ENCODE peak calls at places on chromosomes 7 and 10, in five cellular contexts. One of them, this sample, is unnamed.
A peak's percentile ranks its signal among the peaks of the same experiment; 100 is the strongest.

GRCh38 chr10:122236690-122237306 is 34.3 kb upstream of the BTBD16 start:
- DNase-seq in BE2C: peak; percentile 78
- DNase-seq in MCF 10A: no peak
- DNase-seq in esophagus squamous epithelium: no peak
- DNase-seq in cardiac muscle cell: no peak
- DNase-seq in this sample: no peak

GRCh38 chr7:91941450-91941849 is 788 bp downstream of the AKAP9 start:
- DNase-seq in BE2C: peak; percentile 27
- DNase-seq in MCF 10A: peak; percentile 41
- DNase-seq in esophagus squamous epithelium: no peak
- DNase-seq in cardiac muscle cell: peak; percentile 23
- DNase-seq in this sample: peak; percentile 17

GRCh38 chr10:44370731-44371248 is 14.1 kb downstream of the CXCL12 start:
- DNase-seq in BE2C: no peak
- DNase-seq in MCF 10A: no peak
- DNase-seq in esophagus squamous epithelium: no peak
- DNase-seq in cardiac muscle cell: peak; percentile 32
- DNase-seq in this sample: no peak

GRCh38 chr7:22697897-22698645 is 28.9 kb upstream of the IL6 start:
- DNase-seq in BE2C: no peak
- DNase-seq in MCF 10A: no peak
- DNase-seq in esophagus squamous epithelium: no peak
- DNase-seq in cardiac muscle cell: no peak
- DNase-seq in this sample: no peak

GRCh38 chr7:21099432-21099831 is 312.7 kb upstream of the SP8 start:
- DNase-seq in BE2C: no peak
- DNase-seq in MCF 10A: peak; percentile 51
- DNase-seq in esophagus squamous epithelium: no peak
- DNase-seq in cardiac muscle cell: no peak
- DNase-seq in this sample: no peak

GRCh38 chr7:41886257-41886905 is 183.5 kb upstream of the INHBA start:
- DNase-seq in BE2C: no peak
- DNase-seq in MCF 10A: peak; percentile 72
- DNase-seq in esophagus squamous epithelium: no peak
- DNase-seq in cardiac muscle cell: peak; percentile 82
- DNase-seq in this sample: no peak

GRCh38 chr7:17580141-17580540 is 281.7 kb downstream of the AHR start:
- DNase-seq in BE2C: no peak
- DNase-seq in MCF 10A: peak; percentile 70
- DNase-seq in esophagus squamous epithelium: no peak
- DNase-seq in cardiac muscle cell: peak; percentile 73
- DNase-seq in this sample: no peak

GRCh38 chr7:7035851-7036250 is 146.5 kb upstream of the C1GALT1 start:
- DNase-seq in BE2C: no peak
- DNase-seq in MCF 10A: no peak
- DNase-seq in esophagus squamous epithelium: no peak
- DNase-seq in cardiac muscle cell: no peak
- DNase-seq in this sample: no peak

DNA sequence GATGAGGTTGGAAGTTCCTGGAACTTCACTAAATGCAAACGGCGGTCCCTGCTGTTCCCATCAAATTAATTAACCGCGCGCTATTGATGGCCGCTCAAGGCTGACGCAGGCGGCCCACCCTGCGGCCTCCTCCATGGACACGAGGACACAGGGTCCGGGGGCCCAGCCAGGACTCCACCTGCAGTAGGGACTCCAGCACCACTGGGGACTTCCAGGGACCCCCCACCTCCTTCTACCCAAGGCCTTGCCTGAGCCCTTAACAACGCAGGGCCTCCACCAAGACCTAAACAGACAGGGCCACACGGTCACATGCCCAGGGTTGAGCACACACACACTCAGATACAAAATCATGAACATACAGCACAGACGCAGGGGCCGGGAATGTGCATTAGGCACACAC is 13.7 kb downstream of the POLL start:
- DNase-seq in BE2C: no peak
- DNase-seq in MCF 10A: no peak
- DNase-seq in esophagus squamous epithelium: no peak
- DNase-seq in cardiac muscle cell: no peak
- DNase-seq in this sample: no peak
- TF ChIP-seq CTCF in BE2C: no peak
- TF ChIP-seq CTCF in MCF 10A: no peak
- TF ChIP-seq CTCF in esophagus squamous epithelium: no peak
- TF ChIP-seq CTCF in cardiac muscle cell: no peak
- TF ChIP-seq CTCF in this sample: no peak

GRCh38 chr10:89555688-89556445 is 20.5 kb upstream of the SLC16A12 start:
- DNase-seq in BE2C: no peak
- DNase-seq in MCF 10A: peak; percentile 33
- DNase-seq in esophagus squamous epithelium: no peak
- DNase-seq in cardiac muscle cell: peak; percentile 31
- DNase-seq in this sample: no peak
- TF ChIP-seq CTCF in BE2C: peak; percentile 19
- TF ChIP-seq CTCF in MCF 10A: peak; percentile 34
- TF ChIP-seq CTCF in esophagus squamous epithelium: no peak
- TF ChIP-seq CTCF in cardiac muscle cell: peak; percentile 10
- TF ChIP-seq CTCF in this sample: no peak

DNA sequence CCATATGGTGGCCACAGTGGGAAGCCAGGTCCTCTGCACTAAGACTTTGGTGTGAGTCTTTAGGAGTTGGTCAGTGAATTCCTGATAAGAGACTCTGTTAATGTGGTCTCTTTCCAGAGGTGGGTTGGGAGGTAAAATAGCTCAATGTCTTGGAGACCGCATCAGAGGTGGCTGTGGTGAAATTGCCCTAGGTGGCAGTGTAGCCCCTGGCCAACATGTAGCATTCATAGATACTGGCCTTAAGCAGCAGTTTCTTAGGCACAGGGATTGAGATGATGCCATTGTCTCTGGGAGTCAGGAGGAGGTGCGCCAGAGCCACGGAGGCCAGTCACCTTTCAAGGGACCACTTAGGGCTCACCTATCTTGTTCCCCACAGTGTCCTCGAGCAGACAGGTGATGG is 202.8 kb downstream of the CREB5 start:
- DNase-seq in BE2C: no peak
- DNase-seq in MCF 10A: no peak
- DNase-seq in esophagus squamous epithelium: no peak
- DNase-seq in cardiac muscle cell: no peak
- DNase-seq in this sample: no peak
- TF ChIP-seq CTCF in BE2C: peak; percentile 50
- TF ChIP-seq CTCF in MCF 10A: no peak
- TF ChIP-seq CTCF in esophagus squamous epithelium: no peak
- TF ChIP-seq CTCF in cardiac muscle cell: no peak
- TF ChIP-seq CTCF in this sample: peak; percentile 14

DNA sequence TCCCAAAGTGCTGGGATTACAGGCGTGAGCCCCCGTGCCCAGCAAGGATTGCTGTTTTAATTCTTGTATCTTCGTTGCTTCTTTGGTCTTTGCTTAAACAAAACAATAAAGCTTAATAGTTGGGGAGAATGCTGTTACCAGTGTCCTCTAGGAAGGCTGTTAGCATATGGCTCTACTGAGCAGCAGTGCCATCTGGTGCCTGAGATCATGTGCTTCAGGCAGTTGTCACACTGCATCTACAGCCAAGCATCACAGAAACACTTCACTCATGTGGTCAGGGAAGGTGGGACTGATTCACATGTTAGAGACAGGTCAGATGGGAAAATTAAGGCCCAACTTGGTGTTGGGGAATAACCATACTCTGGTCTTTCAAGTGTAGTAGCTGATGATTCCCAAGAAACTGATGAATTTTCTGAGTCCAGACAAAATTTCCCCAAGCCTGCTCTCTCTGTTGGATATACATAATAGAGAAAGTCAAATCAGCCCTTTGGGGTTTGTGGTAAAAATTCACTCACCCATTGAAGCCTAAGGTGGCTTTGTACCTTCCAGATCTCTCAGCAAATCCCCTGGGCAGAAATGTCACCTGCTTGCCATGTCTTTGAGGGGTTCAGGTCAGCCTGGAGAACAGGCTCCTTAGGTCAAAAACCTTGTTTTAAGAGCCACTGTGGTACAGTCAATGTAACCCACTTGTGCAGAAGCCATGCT is 28.4 kb downstream of the UBE2D4 start:
- DNase-seq in BE2C: peak; percentile 72
- DNase-seq in MCF 10A: peak; percentile 62
- DNase-seq in esophagus squamous epithelium: no peak
- DNase-seq in cardiac muscle cell: peak; percentile 61
- DNase-seq in this sample: peak; percentile 10
- TF ChIP-seq CTCF in BE2C: peak; percentile 88
- TF ChIP-seq CTCF in MCF 10A: peak; percentile 54
- TF ChIP-seq CTCF in esophagus squamous epithelium: peak; percentile 45
- TF ChIP-seq CTCF in cardiac muscle cell: peak; percentile 54
- TF ChIP-seq CTCF in this sample: peak; percentile 37

GRCh38 chr7:146004805-146005204 is 111.8 kb upstream of the CNTNAP2 start:
- DNase-seq in BE2C: no peak
- DNase-seq in MCF 10A: no peak
- DNase-seq in esophagus squamous epithelium: no peak
- DNase-seq in cardiac muscle cell: no peak
- DNase-seq in this sample: no peak

GRCh38 chr7:146000882-146001281 is 115.7 kb upstream of the CNTNAP2 start:
- DNase-seq in BE2C: no peak
- DNase-seq in MCF 10A: no peak
- DNase-seq in esophagus squamous epithelium: no peak
- DNase-seq in cardiac muscle cell: no peak
- DNase-seq in this sample: no peak

GRCh38 chr7:146002008-146002407 is 114.6 kb upstream of the CNTNAP2 start:
- DNase-seq in BE2C: no peak
- DNase-seq in MCF 10A: no peak
- DNase-seq in esophagus squamous epithelium: no peak
- DNase-seq in cardiac muscle cell: no peak
- DNase-seq in this sample: no peak

GRCh38 chr7:146008293-146008692 is 108.3 kb upstream of the CNTNAP2 start:
- DNase-seq in BE2C: no peak
- DNase-seq in MCF 10A: no peak
- DNase-seq in esophagus squamous epithelium: no peak
- DNase-seq in cardiac muscle cell: no peak
- DNase-seq in this sample: no peak

DNA sequence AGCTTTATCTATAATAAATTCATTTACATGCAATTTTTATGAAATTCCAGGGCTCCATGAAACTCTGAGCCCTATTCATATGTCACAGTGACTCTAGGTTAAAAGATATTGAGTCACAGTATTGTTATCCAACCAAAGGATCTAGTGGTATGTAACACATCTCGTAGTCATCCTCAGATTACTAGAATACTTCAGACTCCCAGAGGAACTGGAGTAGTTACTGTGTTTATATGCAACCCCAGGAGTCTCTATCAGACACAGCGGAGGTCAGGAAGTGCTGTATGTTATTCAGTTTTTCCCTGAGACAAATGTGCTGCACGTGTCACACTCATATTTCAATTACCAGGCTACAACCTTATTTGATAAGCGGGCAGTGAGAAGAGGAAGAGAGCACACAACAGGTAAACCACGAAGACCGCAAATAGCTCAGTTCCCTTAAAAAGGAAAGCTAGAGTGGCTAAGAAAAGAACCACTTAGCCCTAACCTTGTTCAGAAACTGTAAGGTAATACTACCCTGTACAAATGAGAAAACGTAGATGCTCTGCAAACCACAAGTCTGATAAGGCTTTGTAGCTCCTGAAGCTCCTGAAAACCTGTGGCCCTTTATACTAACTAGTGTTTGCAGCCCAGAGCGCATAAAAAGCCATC is 114.0 kb upstream of the CNTNAP2 start:
- DNase-seq in BE2C: no peak
- DNase-seq in MCF 10A: no peak
- DNase-seq in esophagus squamous epithelium: no peak
- DNase-seq in cardiac muscle cell: no peak
- DNase-seq in this sample: no peak
- TF ChIP-seq CTCF in BE2C: no peak
- TF ChIP-seq CTCF in MCF 10A: no peak
- TF ChIP-seq CTCF in esophagus squamous epithelium: no peak
- TF ChIP-seq CTCF in cardiac muscle cell: no peak
- TF ChIP-seq CTCF in this sample: no peak

This sample was measured in nephron progenitor cell.